ENCODE peak calls at places on chromosomes 6 and 20, in seven cellular contexts. One of them, this sample, is unnamed. For H3K9me3 and H3K4me1, the result is how much of the 10 kb centered on the place peaks cover.

GRCh38 chr20:47682916-47683315 is 102.4 kb downstream of the SULF2 start:
- DNase-seq in PC-3: no peak
- DNase-seq in neuronal stem cell: no peak
- DNase-seq in effector memory CD4-positive, alpha-beta T cell: no peak
- DNase-seq in H9: no peak
- DNase-seq in cardiac muscle cell: no peak
- DNase-seq in MM.1S: no peak
- DNase-seq in this sample: no peak

GRCh38 chr6:136952714-136953260 is 30.7 kb downstream of the SLC35D3 start:
- DNase-seq in MM.1S: no peak
- DNase-seq in neuronal stem cell: no peak
- DNase-seq in H9: no peak
- DNase-seq in effector memory CD4-positive, alpha-beta T cell: no peak
- DNase-seq in cardiac muscle cell: no peak
- DNase-seq in PC-3: no peak
- DNase-seq in this sample: no peak

GRCh38 chr20:46964299-46965123 is 69.9 kb downstream of the EYA2 start:
- DNase-seq in neuronal stem cell: no peak
- DNase-seq in H9: no peak
- DNase-seq in cardiac muscle cell: no peak
- DNase-seq in effector memory CD4-positive, alpha-beta T cell: no peak
- DNase-seq in MM.1S: no peak
- DNase-seq in PC-3: no peak
- DNase-seq in this sample: no peak

GRCh38 chr20:51930775-51931174 is 128.5 kb upstream of the SALL4 start:
- DNase-seq in neuronal stem cell: no peak
- DNase-seq in MM.1S: no peak
- DNase-seq in effector memory CD4-positive, alpha-beta T cell: no peak
- DNase-seq in H9: no peak
- DNase-seq in PC-3: peak
- DNase-seq in cardiac muscle cell: peak
- DNase-seq in this sample: no peak

GRCh38 chr6:145241039-145241438 is 494.3 kb downstream of the EPM2A start:
- DNase-seq in H9: no peak
- DNase-seq in effector memory CD4-positive, alpha-beta T cell: no peak
- DNase-seq in MM.1S: no peak
- DNase-seq in cardiac muscle cell: peak
- DNase-seq in neuronal stem cell: no peak
- DNase-seq in PC-3: peak
- DNase-seq in this sample: no peak

GRCh38 chr20:46635514-46636091 is 15.7 kb downstream of the SLC13A3 start:
- DNase-seq in PC-3: no peak
- DNase-seq in MM.1S: no peak
- DNase-seq in effector memory CD4-positive, alpha-beta T cell: no peak
- DNase-seq in cardiac muscle cell: peak
- DNase-seq in neuronal stem cell: no peak
- DNase-seq in H9: no peak
- DNase-seq in this sample: no peak

GRCh38 chr6:25017486-25017885 is 81.7 kb upstream of the RIPOR2 start:
- DNase-seq in effector memory CD4-positive, alpha-beta T cell: no peak
- DNase-seq in cardiac muscle cell: no peak
- DNase-seq in neuronal stem cell: no peak
- DNase-seq in H9: no peak
- DNase-seq in PC-3: peak
- DNase-seq in MM.1S: no peak
- DNase-seq in this sample: no peak

GRCh38 chr6:110875548-110876169 is 1.1 kb downstream of the AMD1 start:
- DNase-seq in PC-3: no peak
- DNase-seq in cardiac muscle cell: peak
- DNase-seq in neuronal stem cell: no peak
- DNase-seq in MM.1S: peak
- DNase-seq in H9: no peak
- DNase-seq in effector memory CD4-positive, alpha-beta T cell: peak
- DNase-seq in this sample: peak

GRCh38 chr6:107321793-107322192 is 137.6 kb downstream of the PDSS2 start:
- DNase-seq in MM.1S: no peak
- DNase-seq in effector memory CD4-positive, alpha-beta T cell: no peak
- DNase-seq in neuronal stem cell: no peak
- DNase-seq in H9: no peak
- DNase-seq in PC-3: no peak
- DNase-seq in cardiac muscle cell: no peak
- DNase-seq in this sample: no peak

GRCh38 chr6:170208651-170209353 is 82.1 kb downstream of the DLL1 start:
- DNase-seq in effector memory CD4-positive, alpha-beta T cell: no peak
- DNase-seq in H9: peak
- DNase-seq in cardiac muscle cell: no peak
- DNase-seq in neuronal stem cell: no peak
- DNase-seq in PC-3: no peak
- DNase-seq in MM.1S: no peak
- DNase-seq in this sample: no peak

GRCh38 chr6:157314705-157315321 is 8.5 kb downstream of the TMEM242 start:
- DNase-seq in PC-3: peak
- DNase-seq in neuronal stem cell: peak
- DNase-seq in H9: no peak
- DNase-seq in cardiac muscle cell: peak
- DNase-seq in effector memory CD4-positive, alpha-beta T cell: no peak
- DNase-seq in MM.1S: peak
- DNase-seq in this sample: no peak

GRCh38 chr6:11357285-11357684 is 124.8 kb upstream of the NEDD9 start:
- DNase-seq in effector memory CD4-positive, alpha-beta T cell: no peak
- DNase-seq in H9: no peak
- DNase-seq in neuronal stem cell: no peak
- DNase-seq in PC-3: peak
- DNase-seq in cardiac muscle cell: no peak
- DNase-seq in MM.1S: no peak
- DNase-seq in this sample: peak

GRCh38 chr20:53842301-53843099 is 227.9 kb downstream of the BCAS1 start:
- DNase-seq in effector memory CD4-positive, alpha-beta T cell: peak
- DNase-seq in neuronal stem cell: no peak
- DNase-seq in MM.1S: peak
- DNase-seq in cardiac muscle cell: no peak
- DNase-seq in H9: no peak
- DNase-seq in PC-3: no peak
- DNase-seq in this sample: no peak

GRCh38 chr6:159075506-159076100 is 30.8 kb upstream of the TAGAP start:
- DNase-seq in MM.1S: no peak
- DNase-seq in PC-3: no peak
- DNase-seq in H9: no peak
- DNase-seq in neuronal stem cell: no peak
- DNase-seq in effector memory CD4-positive, alpha-beta T cell: no peak
- DNase-seq in cardiac muscle cell: peak
- DNase-seq in this sample: peak

GRCh38 chr6:35736293-35736894 is 438 bp upstream of the ARMC12 start:
- DNase-seq in MM.1S: peak
- DNase-seq in neuronal stem cell: peak
- DNase-seq in PC-3: peak
- DNase-seq in effector memory CD4-positive, alpha-beta T cell: peak
- DNase-seq in cardiac muscle cell: peak
- DNase-seq in H9: peak
- DNase-seq in this sample: peak

GRCh38 chr6:46657642-46658041 is 4.9 kb downstream of the SLC25A27 start:
- DNase-seq in effector memory CD4-positive, alpha-beta T cell: no peak
- DNase-seq in neuronal stem cell: no peak
- DNase-seq in MM.1S: no peak
- DNase-seq in cardiac muscle cell: no peak
- DNase-seq in H9: no peak
- DNase-seq in PC-3: no peak
- DNase-seq in this sample: no peak

GRCh38 chr6:110935171-110935570 is 23.3 kb upstream of the GTF3C6 start:
- DNase-seq in neuronal stem cell: no peak
- DNase-seq in H9: no peak
- DNase-seq in MM.1S: no peak
- DNase-seq in PC-3: no peak
- DNase-seq in effector memory CD4-positive, alpha-beta T cell: no peak
- DNase-seq in cardiac muscle cell: no peak
- DNase-seq in this sample: no peak

DNA sequence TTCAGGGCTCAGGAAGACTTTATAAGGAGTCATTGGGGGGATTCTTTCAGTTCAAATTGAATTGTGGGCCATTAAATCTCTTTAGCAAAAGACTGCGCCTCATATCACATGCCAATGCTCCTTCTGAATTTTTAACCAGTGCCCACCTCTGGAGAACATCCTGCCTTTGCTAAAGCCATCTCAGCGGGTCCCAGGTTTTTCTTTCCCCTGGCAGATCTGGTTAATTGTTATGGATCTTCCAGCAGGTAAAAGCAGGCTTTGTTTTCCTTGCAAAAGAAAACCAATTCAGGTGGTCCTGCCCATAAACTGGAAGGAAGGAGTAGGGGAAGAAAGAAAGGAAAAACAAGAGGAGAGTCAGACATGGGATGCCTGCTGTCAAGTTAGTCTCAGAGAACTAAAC is 298.2 kb downstream of the LRFN2 start:
- DNase-seq in PC-3: no peak
- DNase-seq in MM.1S: no peak
- DNase-seq in neuronal stem cell: no peak
- DNase-seq in effector memory CD4-positive, alpha-beta T cell: no peak
- DNase-seq in cardiac muscle cell: no peak
- DNase-seq in H9: peak
- DNase-seq in this sample: no peak
- H3K27ac ChIP-seq in PC-3: no peak
- H3K27ac ChIP-seq in MM.1S: no peak
- H3K27ac ChIP-seq in neuronal stem cell: no peak
- H3K27ac ChIP-seq in effector memory CD4-positive, alpha-beta T cell: no peak
- H3K27ac ChIP-seq in cardiac muscle cell: no peak
- H3K27ac ChIP-seq in H9: peak
- H3K27ac ChIP-seq in this sample: no peak

DNA sequence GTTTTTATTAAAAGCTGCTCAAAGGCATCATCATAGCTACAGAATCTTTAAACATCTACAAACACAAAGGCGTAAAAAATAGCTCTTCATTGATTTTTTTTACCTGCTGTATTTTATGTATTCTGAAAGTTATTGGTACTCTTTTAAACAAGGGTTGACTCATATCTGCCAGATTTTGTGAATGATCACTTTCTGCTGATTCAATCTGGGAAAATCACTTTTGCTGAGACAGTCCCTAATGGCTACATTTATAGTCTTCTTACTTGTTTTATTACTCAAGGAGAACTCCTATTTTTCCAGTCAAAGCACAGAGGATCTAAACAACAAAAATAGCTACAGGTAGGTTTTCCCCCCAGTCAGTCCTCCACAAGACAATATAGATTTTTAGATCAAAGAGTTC is 739.0 kb downstream of the CBLN4 start:
- DNase-seq in cardiac muscle cell: no peak
- DNase-seq in effector memory CD4-positive, alpha-beta T cell: no peak
- DNase-seq in PC-3: no peak
- DNase-seq in neuronal stem cell: no peak
- DNase-seq in H9: no peak
- DNase-seq in MM.1S: no peak
- DNase-seq in this sample: no peak
- H3K9me3 ChIP-seq in cardiac muscle cell: under half
- H3K9me3 ChIP-seq in effector memory CD4-positive, alpha-beta T cell: under half
- H3K9me3 ChIP-seq in PC-3: under half
- H3K9me3 ChIP-seq in neuronal stem cell: under half
- H3K9me3 ChIP-seq in H9: under half
- H3K9me3 ChIP-seq in MM.1S: under half
- H3K9me3 ChIP-seq in this sample: under half

GRCh38 chr6:117495873-117496272 is 13.4 kb downstream of the DCBLD1 start:
- DNase-seq in PC-3: peak
- DNase-seq in H9: no peak
- DNase-seq in MM.1S: no peak
- DNase-seq in effector memory CD4-positive, alpha-beta T cell: no peak
- DNase-seq in neuronal stem cell: no peak
- DNase-seq in cardiac muscle cell: no peak
- DNase-seq in this sample: no peak

GRCh38 chr6:117497237-117497636 is 14.8 kb downstream of the DCBLD1 start:
- DNase-seq in PC-3: no peak
- DNase-seq in effector memory CD4-positive, alpha-beta T cell: no peak
- DNase-seq in H9: no peak
- DNase-seq in MM.1S: no peak
- DNase-seq in neuronal stem cell: no peak
- DNase-seq in cardiac muscle cell: no peak
- DNase-seq in this sample: no peak

GRCh38 chr6:117495425-117495824 is 13.0 kb downstream of the DCBLD1 start:
- DNase-seq in neuronal stem cell: no peak
- DNase-seq in H9: no peak
- DNase-seq in effector memory CD4-positive, alpha-beta T cell: no peak
- DNase-seq in cardiac muscle cell: no peak
- DNase-seq in MM.1S: no peak
- DNase-seq in PC-3: no peak
- DNase-seq in this sample: no peak

GRCh38 chr6:117498159-117498558 is 15.7 kb downstream of the DCBLD1 start:
- DNase-seq in neuronal stem cell: no peak
- DNase-seq in PC-3: peak
- DNase-seq in effector memory CD4-positive, alpha-beta T cell: no peak
- DNase-seq in MM.1S: no peak
- DNase-seq in cardiac muscle cell: peak
- DNase-seq in H9: no peak
- DNase-seq in this sample: no peak

DNA sequence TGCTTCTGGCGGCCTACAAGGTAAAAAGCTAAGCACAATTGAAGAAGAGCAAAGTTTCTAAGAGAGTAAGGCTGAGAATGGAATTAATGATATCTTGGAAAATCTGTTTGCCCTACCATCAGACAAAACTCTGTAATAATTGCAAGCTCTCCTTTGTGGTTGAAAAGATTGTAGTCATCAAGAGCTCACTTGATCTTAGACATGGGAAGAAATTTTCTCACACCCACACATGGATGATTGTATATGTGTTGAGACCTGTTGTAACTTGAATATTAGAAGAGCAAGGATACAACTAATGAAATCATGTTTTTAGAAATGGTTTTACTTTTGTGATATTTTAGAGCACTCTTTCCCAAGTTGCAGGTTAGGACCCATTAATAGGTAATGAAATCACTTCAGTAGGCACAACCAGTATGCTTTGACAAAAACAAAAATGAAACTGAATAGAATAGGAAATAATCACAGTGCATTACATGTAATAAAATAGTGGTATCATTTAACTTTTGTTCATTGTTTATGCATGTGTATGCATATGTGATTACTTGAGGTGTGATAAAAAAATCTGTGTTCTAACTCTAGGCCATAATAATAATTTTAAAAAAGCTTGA is 14.0 kb downstream of the DCBLD1 start:
- DNase-seq in MM.1S: peak
- DNase-seq in neuronal stem cell: no peak
- DNase-seq in cardiac muscle cell: peak
- DNase-seq in effector memory CD4-positive, alpha-beta T cell: no peak
- DNase-seq in H9: no peak
- DNase-seq in PC-3: peak
- DNase-seq in this sample: no peak
- H3K4me1 ChIP-seq in MM.1S: under half
- H3K4me1 ChIP-seq in neuronal stem cell: under half
- H3K4me1 ChIP-seq in cardiac muscle cell: under half
- H3K4me1 ChIP-seq in effector memory CD4-positive, alpha-beta T cell: under half
- H3K4me1 ChIP-seq in H9: under half
- H3K4me1 ChIP-seq in PC-3: half or more
- H3K4me1 ChIP-seq in this sample: half or more

DNA sequence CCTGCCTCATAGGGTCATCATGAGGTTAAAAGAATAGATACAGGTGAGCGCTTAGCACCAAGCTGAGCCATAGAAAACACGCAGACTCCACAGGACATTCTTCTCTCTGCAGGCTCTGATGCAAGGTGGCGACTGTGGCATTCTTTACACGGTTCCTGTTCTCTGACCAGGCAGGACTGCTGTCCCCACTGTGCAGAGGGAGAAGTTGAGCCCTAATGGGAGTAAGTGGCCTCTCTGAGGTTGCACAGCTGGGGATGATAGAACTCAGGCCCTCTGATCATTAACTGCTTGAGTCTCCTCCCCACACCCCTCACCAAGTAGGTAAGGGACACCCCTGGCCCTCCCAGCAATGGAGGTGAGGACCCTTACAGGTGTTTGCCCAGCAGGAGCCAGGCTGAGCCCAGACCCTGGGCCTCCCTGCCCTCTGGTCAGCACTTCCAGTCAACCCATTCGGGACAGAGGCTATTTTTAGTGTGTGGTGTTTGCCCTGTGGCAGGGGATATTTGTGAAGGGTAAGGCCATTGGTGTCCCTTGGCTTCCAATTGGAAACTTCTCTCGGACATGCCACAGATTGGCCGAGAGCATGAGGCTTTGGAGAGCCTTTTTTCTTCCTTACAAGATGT is 116.8 kb downstream of the VEGFA start:
- DNase-seq in effector memory CD4-positive, alpha-beta T cell: no peak
- DNase-seq in cardiac muscle cell: no peak
- DNase-seq in PC-3: no peak
- DNase-seq in MM.1S: no peak
- DNase-seq in neuronal stem cell: no peak
- DNase-seq in H9: no peak
- DNase-seq in this sample: no peak
- H3K27ac ChIP-seq in effector memory CD4-positive, alpha-beta T cell: no peak
- H3K27ac ChIP-seq in cardiac muscle cell: no peak
- H3K27ac ChIP-seq in PC-3: no peak
- H3K27ac ChIP-seq in MM.1S: no peak
- H3K27ac ChIP-seq in neuronal stem cell: no peak
- H3K27ac ChIP-seq in H9: no peak
- H3K27ac ChIP-seq in this sample: no peak

This sample was measured in heart right ventricle.